ENCODE peak calls at places on chromosomes 4 and X, in four cellular contexts. One of them, this sample, is unnamed.

GRCh38 chrX:7085879-7086278 is 61.6 kb upstream of the STS start:
- DNase-seq in MCF 10A: no peak
- DNase-seq in GM10248: no peak
- DNase-seq in fibroblast of mammary gland: no peak
- DNase-seq in this sample: no peak

GRCh38 chr4:28686618-28687017 is 1826.0 kb downstream of the STIM2 start:
- DNase-seq in GM10248: peak
- DNase-seq in fibroblast of mammary gland: peak
- DNase-seq in MCF 10A: peak
- DNase-seq in this sample: peak

GRCh38 chrX:129833153-129834004 is 10.3 kb downstream of the ZDHHC9 start:
- DNase-seq in MCF 10A: no peak
- DNase-seq in GM10248: no peak
- DNase-seq in fibroblast of mammary gland: peak
- DNase-seq in this sample: no peak

GRCh38 chr4:33975996-33976395 is 2268.3 kb downstream of the ARAP2 start:
- DNase-seq in GM10248: no peak
- DNase-seq in MCF 10A: peak
- DNase-seq in fibroblast of mammary gland: peak
- DNase-seq in this sample: no peak

GRCh38 chr4:148779771-148780170 is 337.6 kb upstream of the NR3C2 start:
- DNase-seq in fibroblast of mammary gland: no peak
- DNase-seq in GM10248: no peak
- DNase-seq in MCF 10A: no peak
- DNase-seq in this sample: no peak

GRCh38 chr4:176767183-176767582 is 25.5 kb downstream of the VEGFC start:
- DNase-seq in fibroblast of mammary gland: no peak
- DNase-seq in MCF 10A: no peak
- DNase-seq in GM10248: no peak
- DNase-seq in this sample: no peak

GRCh38 chrX:143095841-143096240 is 70.1 kb downstream of the SPANXN4 start:
- DNase-seq in GM10248: no peak
- DNase-seq in fibroblast of mammary gland: no peak
- DNase-seq in MCF 10A: peak
- DNase-seq in this sample: no peak

GRCh38 chrX:154411981-154412340 is 622 bp downstream of the TAFAZZIN start:
- DNase-seq in MCF 10A: peak
- DNase-seq in fibroblast of mammary gland: peak
- DNase-seq in GM10248: peak
- DNase-seq in this sample: no peak

GRCh38 chr4:7513731-7514130 is 79.0 kb upstream of the PSAPL1 start:
- DNase-seq in GM10248: no peak
- DNase-seq in fibroblast of mammary gland: peak
- DNase-seq in MCF 10A: peak
- DNase-seq in this sample: no peak

DNA sequence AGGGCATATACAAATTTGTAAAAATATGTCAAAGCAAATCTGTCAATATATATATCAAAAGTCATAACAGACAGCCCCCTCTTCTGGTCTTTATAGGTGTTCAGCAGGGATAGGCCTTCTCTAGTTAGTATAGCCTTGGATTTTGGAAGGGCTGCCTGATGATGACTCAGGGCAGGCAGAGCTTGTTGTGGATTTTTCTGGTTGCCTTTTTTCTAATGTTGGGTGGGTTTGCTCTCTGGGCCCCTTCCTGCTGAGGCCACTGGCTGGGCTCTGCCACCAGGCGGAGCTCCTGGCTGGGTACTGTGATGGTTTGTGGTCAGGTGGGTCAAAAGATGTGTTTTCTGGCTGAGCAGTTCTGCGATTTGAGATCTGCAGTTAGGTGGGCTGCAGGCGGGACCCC is 294.2 kb downstream of the GRIA2 start:
- DNase-seq in fibroblast of mammary gland: no peak
- DNase-seq in GM10248: no peak
- DNase-seq in MCF 10A: peak
- DNase-seq in this sample: no peak
- TF ChIP-seq CTCF in fibroblast of mammary gland: peak
- TF ChIP-seq CTCF in GM10248: no peak
- TF ChIP-seq CTCF in MCF 10A: peak
- TF ChIP-seq CTCF in this sample: peak

GRCh38 chr4:41216294-41217019 is 2.1 kb upstream of the APBB2 start:
- DNase-seq in fibroblast of mammary gland: peak
- DNase-seq in MCF 10A: peak
- DNase-seq in GM10248: peak
- DNase-seq in this sample: peak
- TF ChIP-seq CTCF in fibroblast of mammary gland: peak
- TF ChIP-seq CTCF in MCF 10A: peak
- TF ChIP-seq CTCF in GM10248: no peak
- TF ChIP-seq CTCF in this sample: peak

DNA sequence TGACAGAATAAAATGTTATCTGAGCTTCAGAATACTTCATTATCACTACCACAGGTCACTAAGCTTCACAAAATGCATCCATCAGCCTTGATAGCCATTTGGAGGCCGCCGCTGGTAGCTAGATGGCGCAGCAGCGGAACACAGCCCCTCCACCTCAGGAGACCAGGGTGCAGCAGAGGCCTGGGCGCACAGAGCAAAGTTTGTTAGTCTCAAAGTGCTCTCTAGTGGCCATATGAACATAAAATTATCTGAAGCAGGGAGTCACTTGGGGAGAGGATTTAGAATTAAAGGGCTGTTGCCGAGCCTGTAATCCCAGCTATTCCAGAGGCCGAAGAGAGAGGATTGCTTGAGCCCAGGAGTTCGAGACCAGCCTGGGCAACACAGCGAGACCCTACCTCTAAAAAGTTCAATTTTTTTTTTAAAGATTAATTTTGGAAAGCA is 8.1 kb upstream of the DCTD start:
- DNase-seq in MCF 10A: peak
- DNase-seq in GM10248: peak
- DNase-seq in fibroblast of mammary gland: peak
- DNase-seq in this sample: peak
- TF ChIP-seq CTCF in MCF 10A: peak
- TF ChIP-seq CTCF in GM10248: peak
- TF ChIP-seq CTCF in fibroblast of mammary gland: peak
- TF ChIP-seq CTCF in this sample: peak

GRCh38 chrX:131187234-131187633 is 101.9 kb downstream of the IGSF1 start:
- DNase-seq in fibroblast of mammary gland: no peak
- DNase-seq in MCF 10A: no peak
- DNase-seq in GM10248: no peak
- DNase-seq in this sample: no peak
- TF ChIP-seq CTCF in fibroblast of mammary gland: no peak
- TF ChIP-seq CTCF in MCF 10A: no peak
- TF ChIP-seq CTCF in GM10248: no peak
- TF ChIP-seq CTCF in this sample: peak

DNA sequence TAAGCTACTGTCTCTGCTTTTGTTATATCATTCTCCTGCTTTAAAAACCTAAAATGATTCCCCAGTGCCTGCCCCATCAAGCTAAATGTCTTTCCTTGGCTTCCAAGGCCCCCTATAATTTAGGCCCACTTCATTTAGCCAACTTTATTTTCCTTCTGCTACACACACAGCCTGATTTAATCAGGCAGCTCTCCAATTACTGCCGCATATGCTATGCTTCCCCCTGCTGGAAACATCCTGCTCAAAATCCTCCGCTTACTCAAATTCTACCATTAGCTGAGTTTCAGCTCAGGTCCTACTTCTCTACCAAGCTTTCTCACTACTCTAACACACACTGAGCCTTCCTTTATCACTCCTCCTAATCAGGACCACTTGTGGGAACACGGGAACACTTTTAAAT is 17.0 kb downstream of the LAMP2 start:
- DNase-seq in MCF 10A: peak
- DNase-seq in fibroblast of mammary gland: peak
- DNase-seq in GM10248: peak
- DNase-seq in this sample: no peak
- TF ChIP-seq CTCF in MCF 10A: peak
- TF ChIP-seq CTCF in fibroblast of mammary gland: peak
- TF ChIP-seq CTCF in GM10248: no peak
- TF ChIP-seq CTCF in this sample: peak

GRCh38 chrX:65194547-65194946 is 218.3 kb upstream of the ZC4H2 start:
- DNase-seq in GM10248: no peak
- DNase-seq in fibroblast of mammary gland: no peak
- DNase-seq in MCF 10A: no peak
- DNase-seq in this sample: no peak

GRCh38 chrX:65195621-65196020 is 219.4 kb upstream of the ZC4H2 start:
- DNase-seq in GM10248: no peak
- DNase-seq in fibroblast of mammary gland: no peak
- DNase-seq in MCF 10A: no peak
- DNase-seq in this sample: no peak

DNA sequence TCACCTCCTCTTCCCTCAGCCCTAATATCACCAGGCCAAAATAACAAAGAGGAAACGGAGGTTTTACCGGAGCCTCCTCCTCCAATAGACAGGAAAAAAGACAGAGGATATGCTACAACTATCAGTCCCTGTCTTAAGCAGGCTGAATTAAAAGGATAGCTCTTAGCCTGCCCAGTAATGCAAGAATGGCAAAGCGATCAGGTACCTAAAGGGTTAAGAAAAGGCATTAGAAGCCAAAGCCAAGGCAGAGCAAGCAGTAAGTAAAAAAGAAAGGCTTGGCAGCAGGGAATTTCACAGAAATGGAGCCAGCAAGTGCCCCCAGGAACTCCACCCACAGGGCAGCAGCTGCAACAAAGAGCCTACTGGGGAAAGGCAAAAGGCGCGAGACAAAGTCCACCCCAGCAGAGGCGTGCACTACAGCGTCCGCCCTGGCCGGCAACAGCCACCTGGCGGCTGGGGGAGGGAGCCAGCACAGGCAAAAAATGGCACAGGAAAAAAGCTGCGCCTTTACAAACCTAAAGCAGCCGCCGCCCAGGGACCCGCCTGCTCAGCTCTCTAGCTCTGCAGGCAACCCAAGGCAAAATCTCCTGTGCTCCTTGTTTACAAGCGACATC is 220.6 kb upstream of the ZC4H2 start:
- DNase-seq in fibroblast of mammary gland: no peak
- DNase-seq in GM10248: no peak
- DNase-seq in MCF 10A: no peak
- DNase-seq in this sample: peak
- TF ChIP-seq CTCF in fibroblast of mammary gland: no peak
- TF ChIP-seq CTCF in GM10248: no peak
- TF ChIP-seq CTCF in MCF 10A: no peak
- TF ChIP-seq CTCF in this sample: peak

DNA sequence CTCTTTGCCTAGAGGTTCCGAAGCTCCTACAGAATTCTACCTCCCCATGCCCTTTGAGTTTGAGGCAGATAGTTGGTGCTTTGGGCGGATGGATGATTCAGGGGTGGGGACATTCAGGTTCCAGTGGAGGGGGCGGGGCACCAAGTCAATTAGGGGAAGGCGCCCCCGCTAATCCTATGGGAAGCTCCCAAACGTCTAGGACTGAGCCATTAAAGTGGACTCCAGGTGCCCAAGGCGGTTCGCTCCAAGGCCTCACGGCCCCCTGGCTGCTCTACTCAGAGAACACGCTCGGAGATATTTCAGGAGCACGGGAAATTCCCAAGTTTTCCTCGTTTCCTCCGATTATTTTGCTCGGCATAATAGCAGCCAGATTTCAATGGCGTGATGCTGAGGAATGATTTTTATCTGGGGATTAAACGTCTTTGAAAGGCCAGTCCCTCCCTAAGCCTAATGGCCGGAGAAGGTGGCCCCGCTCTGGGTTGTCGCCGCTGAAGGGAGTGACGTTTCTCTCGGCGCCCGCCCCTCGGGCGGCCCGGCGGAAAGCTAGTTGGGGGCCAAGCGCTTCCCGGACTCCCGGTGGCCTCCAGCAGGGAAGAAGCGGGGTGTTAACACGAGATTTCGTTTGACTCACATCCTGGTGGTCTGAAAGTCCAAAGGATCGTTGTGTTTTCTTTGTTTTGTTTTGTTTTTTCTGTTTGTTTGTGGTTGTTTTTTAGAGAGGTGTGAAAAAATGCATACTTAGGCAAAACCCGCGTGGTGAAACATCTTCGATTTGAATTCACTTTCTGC is 1.5 kb downstream of the MSX1 start:
- DNase-seq in MCF 10A: no peak
- DNase-seq in fibroblast of mammary gland: peak
- DNase-seq in GM10248: no peak
- DNase-seq in this sample: no peak
- TF ChIP-seq CTCF in MCF 10A: no peak
- TF ChIP-seq CTCF in fibroblast of mammary gland: no peak
- TF ChIP-seq CTCF in GM10248: no peak
- TF ChIP-seq CTCF in this sample: no peak

GRCh38 chrX:2898861-2899512 is 30.2 kb downstream of the ARSD start:
- DNase-seq in MCF 10A: no peak
- DNase-seq in fibroblast of mammary gland: no peak
- DNase-seq in GM10248: no peak
- DNase-seq in this sample: no peak

GRCh38 chrX:2907295-2907694 is 21.8 kb downstream of the ARSD start:
- DNase-seq in fibroblast of mammary gland: no peak
- DNase-seq in MCF 10A: no peak
- DNase-seq in GM10248: no peak
- DNase-seq in this sample: no peak

GRCh38 chrX:2902841-2903240 is 26.3 kb downstream of the ARSD start:
- DNase-seq in fibroblast of mammary gland: no peak
- DNase-seq in MCF 10A: no peak
- DNase-seq in GM10248: no peak
- DNase-seq in this sample: no peak

GRCh38 chrX:2901367-2902036 is 27.6 kb downstream of the ARSD start:
- DNase-seq in fibroblast of mammary gland: peak
- DNase-seq in MCF 10A: no peak
- DNase-seq in GM10248: no peak
- DNase-seq in this sample: no peak

GRCh38 chrX:2903366-2903765 is 25.8 kb downstream of the ARSD start:
- DNase-seq in MCF 10A: no peak
- DNase-seq in fibroblast of mammary gland: no peak
- DNase-seq in GM10248: no peak
- DNase-seq in this sample: no peak
- TF ChIP-seq CTCF in MCF 10A: peak
- TF ChIP-seq CTCF in fibroblast of mammary gland: no peak
- TF ChIP-seq CTCF in GM10248: no peak
- TF ChIP-seq CTCF in this sample: no peak

DNA sequence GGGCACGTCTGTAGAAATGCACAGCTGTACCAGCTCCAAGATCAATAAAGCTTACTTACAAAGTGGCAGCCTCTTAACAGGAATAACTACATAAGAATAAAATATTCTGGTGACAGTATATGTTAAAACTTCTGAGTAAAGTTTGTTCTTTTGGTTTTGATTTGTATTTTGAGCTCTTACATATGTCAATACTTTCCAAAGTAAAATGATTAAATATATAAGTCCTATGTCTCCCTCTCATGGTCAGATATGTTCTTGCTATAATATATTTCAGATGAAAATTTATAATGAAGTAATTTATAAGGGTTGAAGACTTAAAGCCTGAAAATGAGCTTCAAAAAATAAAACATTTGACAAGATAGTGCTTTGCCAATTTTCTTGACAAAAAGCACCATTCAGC is 254.4 kb downstream of the NPFFR2 start:
- DNase-seq in MCF 10A: peak
- DNase-seq in GM10248: no peak
- DNase-seq in fibroblast of mammary gland: peak
- DNase-seq in this sample: no peak
- TF ChIP-seq CTCF in MCF 10A: peak
- TF ChIP-seq CTCF in GM10248: no peak
- TF ChIP-seq CTCF in fibroblast of mammary gland: peak
- TF ChIP-seq CTCF in this sample: peak